ENCODE peak calls at places on chromosomes 16 and 17, in four cellular contexts. V, Q, L and E are unnamed samples.

GRCh38 chr17:19723967-19724366 is 7.6 kb upstream of the SLC47A2 start:
- DNase-seq in V (no peak), Q (no peak), L (peak), E (peak)

GRCh38 chr17:80738987-80739730 is 194.5 kb downstream of the RPTOR start:
- DNase-seq in V (no peak), Q (no peak), L (no peak), E (no peak)

GRCh38 chr17:63412234-63412633 is 33.9 kb downstream of the CYB561 start:
- DNase-seq in V (no peak), Q (no peak), L (no peak), E (no peak)

GRCh38 chr16:55643161-55643970 is 12.4 kb upstream of the SLC6A2 start:
- DNase-seq in V (no peak), Q (no peak), L (no peak), E (no peak)

GRCh38 chr17:76492250-76492988 is 8.8 kb downstream of the RHBDF2 start:
- DNase-seq in V (no peak), Q (no peak), L (no peak), E (no peak)

GRCh38 chr16:57606847-57607501 is 21.5 kb upstream of the ADGRG1 start:
- DNase-seq in V (no peak), Q (no peak), L (no peak), E (peak)

GRCh38 chr16:56691885-56692284 is 9.6 kb downstream of the MT1X start:
- DNase-seq in V (no peak), Q (peak), L (peak), E (no peak)

GRCh38 chr16:54277845-54278703 is 8.5 kb downstream of the IRX3 start:
- DNase-seq in V (no peak), Q (no peak), L (peak), E (no peak)

GRCh38 chr17:40022961-40023541 is 7.8 kb downstream of the CSF3 start:
- DNase-seq in V (no peak), Q (no peak), L (peak), E (no peak)

GRCh38 chr17:56973520-56973919 is 4.4 kb upstream of the SCPEP1 start:
- DNase-seq in V (no peak), Q (no peak), L (peak), E (no peak)

GRCh38 chr17:72719582-72720493 is 372.6 kb downstream of the SLC39A11 start:
- DNase-seq in V (no peak), Q (no peak), L (no peak), E (no peak)

GRCh38 chr16:66045626-66046025 is 320.9 kb upstream of the CDH5 start:
- DNase-seq in V (no peak), Q (no peak), L (no peak), E (no peak)

GRCh38 chr17:15469260-15469659 is 1.8 kb upstream of the CDRT4 start:
- DNase-seq in V (no peak), Q (no peak), L (no peak), E (no peak)

GRCh38 chr17:5220074-5220473 is 14.6 kb downstream of the SCIMP start:
- DNase-seq in V (no peak), Q (no peak), L (no peak), E (no peak)

GRCh38 chr17:64441772-64442549 is 7.0 kb upstream of the MILR1 start:
- DNase-seq in V (no peak), Q (no peak), L (no peak), E (peak)

GRCh38 chr16:17259751-17260270 is 210.9 kb downstream of the XYLT1 start:
- DNase-seq in V (no peak), Q (no peak), L (no peak), E (no peak)

GRCh38 chr16:20704281-20704680 is 6.8 kb upstream of the ACSM1 start:
- DNase-seq in V (no peak), Q (no peak), L (peak), E (no peak)

GRCh38 chr17:68634345-68634876 is 33.2 kb upstream of the FAM20A start:
- DNase-seq in V (no peak), Q (no peak), L (no peak), E (no peak)

GRCh38 chr16:19136549-19137196 is 22.9 kb downstream of the ITPRIPL2 start:
- DNase-seq in V (no peak), Q (no peak), L (no peak), E (no peak)

GRCh38 chr16:8861563-8862308 is 7.1 kb downstream of the CARHSP1 start:
- DNase-seq in V (peak), Q (no peak), L (no peak), E (no peak)

GRCh38 chr17:2433696-2434095 is 32.8 kb upstream of the MNT start:
- DNase-seq in V (no peak), Q (no peak), L (no peak), E (peak)

GRCh38 chr16:56611281-56611833 is 3.0 kb downstream of the MT2A start:
- DNase-seq in V (no peak), Q (no peak), L (no peak), E (no peak)

GRCh38 chr17:30274887-30275286 is 16.9 kb downstream of the BLMH start:
- DNase-seq in V (no peak), Q (no peak), L (no peak), E (no peak)

GRCh38 chr16:65583498-65583897 is 461.6 kb upstream of the CDH11 start:
- DNase-seq in V (no peak), Q (no peak), L (no peak), E (no peak)

GRCh38 chr17:81354944-81355327 is 40.3 kb upstream of the BAHCC1 start:
- DNase-seq in V (no peak), Q (no peak), L (no peak), E (no peak)

GRCh38 chr17:63573634-63574033 is 23.4 kb downstream of the DCAF7 start:
- DNase-seq in V (no peak), Q (peak), L (no peak), E (no peak)

GRCh38 chr16:600781-601180 is 10.9 kb downstream of the RAB40C start:
- DNase-seq in V (no peak), Q (no peak), L (no peak), E (no peak)

GRCh38 chr17:49552070-49552751 is 23.5 kb upstream of the NXPH3 start:
- DNase-seq in V (no peak), Q (no peak), L (no peak), E (no peak)

DNA sequence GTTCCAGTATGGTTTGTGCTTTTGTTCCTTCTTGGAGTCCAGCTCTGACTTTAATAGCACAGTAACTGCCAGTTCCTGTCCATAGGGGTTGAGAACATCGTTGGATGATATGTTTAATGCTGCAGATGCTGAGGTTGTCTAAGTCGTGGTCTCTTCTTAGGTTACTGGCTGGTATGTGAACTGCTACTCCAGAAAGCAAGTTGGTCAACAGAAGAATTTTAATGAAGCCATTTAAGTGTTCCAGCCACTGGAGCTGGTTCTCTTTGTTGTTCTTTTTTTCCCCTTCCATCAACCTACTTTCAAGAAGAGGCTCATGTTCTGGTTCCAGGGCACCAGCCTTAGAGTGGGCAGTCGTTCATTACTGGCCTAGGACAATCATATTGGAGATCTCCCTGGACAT is 140.3 kb upstream of the TBX2 start:
- DNase-seq in V (no peak), Q (no peak), L (no peak), E (no peak)
- H3K4me3 ChIP-seq in V (no peak), Q (no peak), L (no peak), E (no peak)

GRCh38 chr17:28576758-28577465 is at the start of gene ALDOC:
- DNase-seq in V (peak), Q (peak), L (peak), E (peak)
- TF ChIP-seq POLR2A in V (peak), Q (no peak), L (peak), E (no peak)

DNA sequence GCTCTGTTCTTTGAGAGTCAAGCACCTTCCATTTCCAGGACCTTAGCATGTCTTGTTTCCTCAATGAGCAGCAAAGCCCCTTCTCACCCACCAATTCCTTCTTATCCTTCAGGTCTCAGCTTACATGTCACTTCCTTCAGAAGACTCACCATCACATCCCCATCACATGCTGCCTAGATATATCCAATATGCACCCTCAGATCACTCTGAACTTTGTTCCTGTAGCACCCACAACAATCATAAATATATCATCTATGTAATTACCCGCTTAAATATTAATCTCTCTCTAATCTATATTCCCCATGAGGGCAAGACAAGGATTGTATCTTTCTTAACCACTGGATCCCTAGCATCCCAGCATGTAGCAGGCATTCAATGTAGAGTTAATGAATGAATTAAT is 30.4 kb downstream of the KANSL1 start:
- DNase-seq in V (no peak), Q (no peak), L (no peak), E (no peak)
- H3K4me3 ChIP-seq in V (no peak), Q (no peak), L (no peak), E (no peak)

DNA sequence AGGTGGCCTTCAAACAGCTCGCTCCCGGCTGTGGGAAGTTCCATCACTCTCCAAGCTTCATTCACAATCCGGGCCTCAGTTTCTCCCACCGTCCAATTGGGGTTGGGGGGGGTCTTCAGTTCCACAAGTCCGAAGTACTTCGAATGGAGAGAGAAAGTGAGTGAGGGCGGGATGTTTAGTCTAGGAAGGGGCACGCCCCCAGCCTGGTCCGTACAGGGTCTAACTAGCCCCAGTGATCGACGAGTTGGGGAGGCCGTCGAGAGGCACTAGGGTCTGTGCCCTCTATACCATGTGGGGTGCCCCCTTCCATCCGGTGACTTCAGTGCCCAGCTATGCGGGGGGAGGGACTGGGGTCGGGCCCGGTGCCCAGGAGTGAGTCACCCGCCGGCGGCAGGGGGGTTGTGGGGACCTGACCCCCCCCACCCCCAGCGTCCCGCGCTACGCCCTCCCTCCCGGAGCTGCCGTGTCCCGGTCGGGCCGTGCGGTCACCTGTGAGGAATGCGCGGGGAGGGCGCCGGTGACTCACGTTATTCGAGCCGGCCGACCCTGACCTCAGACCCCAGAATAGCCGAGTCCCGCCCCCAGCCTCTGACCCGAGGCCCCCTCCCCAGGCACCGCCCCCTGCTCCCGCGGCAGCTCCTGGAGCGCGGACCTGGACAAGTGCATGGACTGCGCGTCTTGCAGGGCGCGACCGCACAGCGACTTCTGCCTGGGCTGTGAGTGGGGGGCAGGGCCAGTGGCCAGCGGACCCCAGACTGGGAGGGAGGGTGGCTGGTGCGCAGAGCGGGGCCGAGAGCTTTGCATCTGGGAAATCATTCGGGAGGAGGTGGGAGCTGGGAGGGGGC is 658 bp downstream of the TNFRSF12A start:
- DNase-seq in V (peak), Q (peak), L (peak), E (peak)
- TF ChIP-seq POLR2A in V (no peak), Q (no peak), L (no peak), E (no peak)